ENCODE peak calls at places on chromosomes 11 and 22, in nine cellular contexts. One of them, this sample, is unnamed.

GRCh38 chr11:101666916-101667315 is 83.1 kb upstream of the TRPC6 start:
- DNase-seq in brain pericyte: no peak
- DNase-seq in EL: no peak
- DNase-seq in GF-D8: no peak
- DNase-seq in CMK: no peak
- DNase-seq in NCI-H2171 treated with DMSO at 0.1 percent for 48 hours: no peak
- DNase-seq in putamen: no peak
- DNase-seq in DMS153: no peak
- DNase-seq in dermis microvascular lymphatic vessel endothelial cell: no peak
- DNase-seq in this sample: no peak

GRCh38 chr22:43275545-43275981 is 67.6 kb downstream of the SCUBE1 start:
- DNase-seq in brain pericyte: no peak
- DNase-seq in EL: peak
- DNase-seq in GF-D8: peak
- DNase-seq in CMK: no peak
- DNase-seq in NCI-H2171 treated with DMSO at 0.1 percent for 48 hours: no peak
- DNase-seq in putamen: no peak
- DNase-seq in DMS153: no peak
- DNase-seq in dermis microvascular lymphatic vessel endothelial cell: peak
- DNase-seq in this sample: peak

GRCh38 chr11:117096140-117096972 is 1.9 kb downstream of the SIK3 start:
- DNase-seq in brain pericyte: no peak
- DNase-seq in EL: peak
- DNase-seq in GF-D8: peak
- DNase-seq in CMK: peak
- DNase-seq in NCI-H2171 treated with DMSO at 0.1 percent for 48 hours: no peak
- DNase-seq in putamen: peak
- DNase-seq in DMS153: no peak
- DNase-seq in dermis microvascular lymphatic vessel endothelial cell: no peak
- DNase-seq in this sample: peak

GRCh38 chr11:132177106-132177505 is 806.7 kb downstream of the NTM start:
- DNase-seq in brain pericyte: peak
- DNase-seq in EL: peak
- DNase-seq in GF-D8: no peak
- DNase-seq in CMK: no peak
- DNase-seq in NCI-H2171 treated with DMSO at 0.1 percent for 48 hours: no peak
- DNase-seq in putamen: no peak
- DNase-seq in DMS153: no peak
- DNase-seq in dermis microvascular lymphatic vessel endothelial cell: peak
- DNase-seq in this sample: no peak

GRCh38 chr22:49951986-49952896 is 8.3 kb upstream of the PIM3 start:
- DNase-seq in brain pericyte: no peak
- DNase-seq in EL: peak
- DNase-seq in GF-D8: no peak
- DNase-seq in CMK: no peak
- DNase-seq in NCI-H2171 treated with DMSO at 0.1 percent for 48 hours: no peak
- DNase-seq in putamen: no peak
- DNase-seq in DMS153: no peak
- DNase-seq in dermis microvascular lymphatic vessel endothelial cell: no peak
- DNase-seq in this sample: no peak

GRCh38 chr11:11691296-11692141 is 69.7 kb upstream of the GALNT18 start:
- DNase-seq in brain pericyte: no peak
- DNase-seq in EL: no peak
- DNase-seq in GF-D8: no peak
- DNase-seq in CMK: no peak
- DNase-seq in NCI-H2171 treated with DMSO at 0.1 percent for 48 hours: no peak
- DNase-seq in putamen: no peak
- DNase-seq in DMS153: peak
- DNase-seq in dermis microvascular lymphatic vessel endothelial cell: peak
- DNase-seq in this sample: no peak

GRCh38 chr11:8096575-8096974 is 15.6 kb downstream of the TUB start:
- DNase-seq in brain pericyte: no peak
- DNase-seq in EL: no peak
- DNase-seq in GF-D8: no peak
- DNase-seq in CMK: no peak
- DNase-seq in NCI-H2171 treated with DMSO at 0.1 percent for 48 hours: no peak
- DNase-seq in putamen: no peak
- DNase-seq in DMS153: no peak
- DNase-seq in dermis microvascular lymphatic vessel endothelial cell: no peak
- DNase-seq in this sample: no peak

GRCh38 chr11:72752088-72752914 is at the start of gene ARAP1:
- DNase-seq in brain pericyte: no peak
- DNase-seq in EL: peak
- DNase-seq in GF-D8: peak
- DNase-seq in CMK: peak
- DNase-seq in NCI-H2171 treated with DMSO at 0.1 percent for 48 hours: no peak
- DNase-seq in putamen: peak
- DNase-seq in DMS153: peak
- DNase-seq in dermis microvascular lymphatic vessel endothelial cell: peak
- DNase-seq in this sample: peak

GRCh38 chr22:24707477-24707816 is 67.1 kb downstream of the PIWIL3 start:
- DNase-seq in brain pericyte: no peak
- DNase-seq in EL: no peak
- DNase-seq in GF-D8: peak
- DNase-seq in CMK: no peak
- DNase-seq in NCI-H2171 treated with DMSO at 0.1 percent for 48 hours: no peak
- DNase-seq in putamen: no peak
- DNase-seq in DMS153: no peak
- DNase-seq in dermis microvascular lymphatic vessel endothelial cell: no peak
- DNase-seq in this sample: no peak

GRCh38 chr11:117998664-117999353 is 12.6 kb downstream of the IL10RA start:
- DNase-seq in brain pericyte: no peak
- DNase-seq in EL: no peak
- DNase-seq in GF-D8: no peak
- DNase-seq in CMK: no peak
- DNase-seq in NCI-H2171 treated with DMSO at 0.1 percent for 48 hours: no peak
- DNase-seq in putamen: no peak
- DNase-seq in DMS153: no peak
- DNase-seq in dermis microvascular lymphatic vessel endothelial cell: no peak
- DNase-seq in this sample: no peak

GRCh38 chr11:35111171-35112055 is 27.6 kb upstream of the CD44 start:
- DNase-seq in brain pericyte: no peak
- DNase-seq in EL: peak
- DNase-seq in GF-D8: no peak
- DNase-seq in CMK: no peak
- DNase-seq in NCI-H2171 treated with DMSO at 0.1 percent for 48 hours: no peak
- DNase-seq in putamen: no peak
- DNase-seq in DMS153: no peak
- DNase-seq in dermis microvascular lymphatic vessel endothelial cell: peak
- DNase-seq in this sample: no peak

GRCh38 chr11:84899740-84900139 is 727.4 kb downstream of the DLG2 start:
- DNase-seq in brain pericyte: no peak
- DNase-seq in EL: peak
- DNase-seq in GF-D8: no peak
- DNase-seq in CMK: peak
- DNase-seq in NCI-H2171 treated with DMSO at 0.1 percent for 48 hours: no peak
- DNase-seq in putamen: no peak
- DNase-seq in DMS153: no peak
- DNase-seq in dermis microvascular lymphatic vessel endothelial cell: no peak
- DNase-seq in this sample: no peak

GRCh38 chr11:100769165-100769564 is 82.1 kb downstream of the ARHGAP42 start:
- DNase-seq in brain pericyte: no peak
- DNase-seq in EL: no peak
- DNase-seq in GF-D8: no peak
- DNase-seq in CMK: no peak
- DNase-seq in NCI-H2171 treated with DMSO at 0.1 percent for 48 hours: peak
- DNase-seq in putamen: no peak
- DNase-seq in DMS153: no peak
- DNase-seq in dermis microvascular lymphatic vessel endothelial cell: no peak
- DNase-seq in this sample: no peak

GRCh38 chr11:2459016-2459725 is 14.4 kb downstream of the KCNQ1 start:
- DNase-seq in brain pericyte: no peak
- DNase-seq in EL: no peak
- DNase-seq in GF-D8: no peak
- DNase-seq in CMK: no peak
- DNase-seq in NCI-H2171 treated with DMSO at 0.1 percent for 48 hours: no peak
- DNase-seq in putamen: no peak
- DNase-seq in DMS153: no peak
- DNase-seq in dermis microvascular lymphatic vessel endothelial cell: no peak
- DNase-seq in this sample: no peak

GRCh38 chr11:61776561-61777075 is 15.8 kb downstream of the TMEM258 start:
- DNase-seq in brain pericyte: no peak
- DNase-seq in EL: peak
- DNase-seq in GF-D8: peak
- DNase-seq in CMK: no peak
- DNase-seq in NCI-H2171 treated with DMSO at 0.1 percent for 48 hours: peak
- DNase-seq in putamen: peak
- DNase-seq in DMS153: no peak
- DNase-seq in dermis microvascular lymphatic vessel endothelial cell: peak
- DNase-seq in this sample: peak

GRCh38 chr11:75260396-75260795 is 19.8 kb downstream of the TPBGL start:
- DNase-seq in brain pericyte: no peak
- DNase-seq in EL: no peak
- DNase-seq in GF-D8: no peak
- DNase-seq in CMK: no peak
- DNase-seq in NCI-H2171 treated with DMSO at 0.1 percent for 48 hours: no peak
- DNase-seq in putamen: no peak
- DNase-seq in DMS153: no peak
- DNase-seq in dermis microvascular lymphatic vessel endothelial cell: no peak
- DNase-seq in this sample: no peak

GRCh38 chr11:17313349-17314231 is 37.1 kb downstream of the NUCB2 start:
- DNase-seq in brain pericyte: no peak
- DNase-seq in EL: no peak
- DNase-seq in GF-D8: no peak
- DNase-seq in CMK: no peak
- DNase-seq in NCI-H2171 treated with DMSO at 0.1 percent for 48 hours: no peak
- DNase-seq in putamen: no peak
- DNase-seq in DMS153: no peak
- DNase-seq in dermis microvascular lymphatic vessel endothelial cell: no peak
- DNase-seq in this sample: no peak

GRCh38 chr22:25987948-25988347 is 181.3 kb upstream of the SEZ6L start:
- DNase-seq in brain pericyte: no peak
- DNase-seq in EL: no peak
- DNase-seq in GF-D8: no peak
- DNase-seq in CMK: peak
- DNase-seq in NCI-H2171 treated with DMSO at 0.1 percent for 48 hours: no peak
- DNase-seq in putamen: no peak
- DNase-seq in DMS153: no peak
- DNase-seq in dermis microvascular lymphatic vessel endothelial cell: no peak
- DNase-seq in this sample: no peak

GRCh38 chr11:70351646-70352045 is 46.7 kb upstream of the CTTN start:
- DNase-seq in brain pericyte: no peak
- DNase-seq in EL: no peak
- DNase-seq in GF-D8: no peak
- DNase-seq in CMK: no peak
- DNase-seq in NCI-H2171 treated with DMSO at 0.1 percent for 48 hours: no peak
- DNase-seq in putamen: no peak
- DNase-seq in DMS153: no peak
- DNase-seq in dermis microvascular lymphatic vessel endothelial cell: no peak
- DNase-seq in this sample: no peak

GRCh38 chr11:95296621-95297025 is 65.6 kb upstream of the SESN3 start:
- DNase-seq in brain pericyte: no peak
- DNase-seq in EL: no peak
- DNase-seq in GF-D8: no peak
- DNase-seq in CMK: no peak
- DNase-seq in NCI-H2171 treated with DMSO at 0.1 percent for 48 hours: no peak
- DNase-seq in putamen: no peak
- DNase-seq in DMS153: no peak
- DNase-seq in dermis microvascular lymphatic vessel endothelial cell: no peak
- DNase-seq in this sample: peak

GRCh38 chr11:78841451-78842060 is 266.9 kb upstream of the NARS2 start:
- DNase-seq in brain pericyte: no peak
- DNase-seq in EL: no peak
- DNase-seq in GF-D8: no peak
- DNase-seq in CMK: no peak
- DNase-seq in NCI-H2171 treated with DMSO at 0.1 percent for 48 hours: peak
- DNase-seq in putamen: no peak
- DNase-seq in DMS153: no peak
- DNase-seq in dermis microvascular lymphatic vessel endothelial cell: no peak
- DNase-seq in this sample: no peak